ENCODE peak calls at places on chromosomes 16 and 17, in six cellular contexts. G is upper lobe of right lung, N is neural crest cell, W is IMR-90, O is lung, X is Caco-2. B is an unnamed sample.

GRCh38 chr16:30896203-30896889 is at the start of gene CTF1:
- DNase-seq in G (peak), N (peak), X (peak), O (peak), W (peak), B (peak)

GRCh38 chr17:28745052-28745776 is 1.4 kb downstream of the TRAF4 start:
- DNase-seq in X (peak), G (no peak), N (peak), O (no peak), W (peak), B (peak)

GRCh38 chr17:17352836-17353624 is 49.9 kb downstream of the NT5M start:
- DNase-seq in G (peak), O (no peak), X (no peak), W (no peak), N (no peak), B (no peak)

GRCh38 chr17:67891481-67892119 is 66.3 kb downstream of the BPTF start:
- DNase-seq in X (peak), W (peak), N (no peak), O (no peak), G (no peak), B (no peak)

GRCh38 chr16:86834451-86835035 is 256.2 kb downstream of the FOXL1 start:
- DNase-seq in W (peak), G (no peak), N (peak), X (peak), O (no peak), B (no peak)

GRCh38 chr16:12063435-12063834 is 86.9 kb downstream of the SNX29 start:
- DNase-seq in G (peak), X (no peak), O (no peak), N (no peak), W (no peak), B (no peak)

GRCh38 chr17:80986816-80987480 is 4.7 kb upstream of the CHMP6 start:
- DNase-seq in O (no peak), X (no peak), N (no peak), G (peak), W (no peak), B (no peak)

GRCh38 chr16:732936-733335 is 6.0 kb downstream of the HAGHL start:
- DNase-seq in O (no peak), W (peak), X (no peak), N (no peak), G (peak), B (no peak)

GRCh38 chr16:70681382-70682238 is 4.2 kb downstream of the MTSS2 start:
- DNase-seq in G (no peak), N (peak), O (no peak), X (no peak), W (no peak), B (no peak)

GRCh38 chr16:81703177-81704155 is 75.6 kb upstream of the PLCG2 start:
- DNase-seq in X (no peak), G (peak), N (no peak), O (no peak), W (peak), B (no peak)

DNA sequence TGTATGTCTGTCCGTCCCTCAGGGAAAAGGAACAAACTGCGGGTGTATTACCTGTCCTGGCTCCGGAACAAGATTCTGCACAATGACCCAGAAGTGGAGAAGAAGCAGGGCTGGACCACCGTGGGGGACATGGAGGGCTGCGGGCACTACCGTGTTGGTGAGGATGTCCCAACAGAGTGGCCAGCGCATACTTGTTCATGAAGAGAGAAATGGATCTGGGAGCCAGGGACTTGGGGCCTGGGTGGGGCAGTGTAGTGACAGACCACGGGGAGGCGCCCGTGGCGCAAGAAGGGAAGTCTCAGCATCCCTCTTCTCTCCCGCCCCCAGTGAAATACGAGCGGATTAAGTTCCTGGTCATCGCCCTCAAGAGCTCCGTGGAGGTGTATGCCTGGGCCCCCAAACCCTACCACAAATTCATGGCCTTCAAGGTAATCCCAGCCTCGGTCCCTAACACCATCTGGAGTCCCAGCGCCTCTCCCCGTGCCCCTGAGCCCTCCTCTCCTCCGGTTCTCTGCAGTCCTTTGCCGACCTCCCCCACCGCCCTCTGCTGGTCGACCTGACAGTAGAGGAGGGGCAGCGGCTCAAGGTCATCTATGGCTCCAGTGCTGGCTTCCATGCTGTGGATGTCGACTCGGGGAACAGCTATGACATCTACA is 3.5 kb upstream of the C17orf107 start:
- DNase-seq in N (no peak), O (no peak), G (no peak), W (no peak), X (no peak), B (no peak)
- TF ChIP-seq CTCF in N (no peak), O (no peak), G (no peak), W (peak), X (peak), B (peak)

DNA sequence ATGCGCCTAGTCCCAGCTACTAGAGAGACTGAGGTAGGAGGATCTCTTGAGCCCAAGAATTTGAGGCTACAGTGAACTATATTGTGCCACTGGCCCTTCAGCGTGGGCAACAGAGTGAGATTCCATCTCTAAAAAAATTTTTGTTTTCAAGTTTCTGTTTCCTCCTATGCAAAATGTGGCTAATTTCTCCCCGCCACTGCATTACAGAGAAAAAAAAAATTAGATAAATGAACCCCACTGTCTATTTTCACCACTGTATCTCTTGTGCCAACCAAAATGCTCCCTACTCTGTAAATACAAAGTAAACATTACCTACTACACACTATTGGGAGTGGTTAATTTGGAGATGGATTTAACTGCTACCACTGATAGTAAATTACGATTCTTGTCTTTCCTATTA is 2.0 kb downstream of the MARF1 start:
- DNase-seq in W (no peak), O (no peak), X (no peak), G (no peak), N (no peak), B (no peak)
- TF ChIP-seq CTCF in W (no peak), O (no peak), X (no peak), G (no peak), N (no peak), B (no peak)

DNA sequence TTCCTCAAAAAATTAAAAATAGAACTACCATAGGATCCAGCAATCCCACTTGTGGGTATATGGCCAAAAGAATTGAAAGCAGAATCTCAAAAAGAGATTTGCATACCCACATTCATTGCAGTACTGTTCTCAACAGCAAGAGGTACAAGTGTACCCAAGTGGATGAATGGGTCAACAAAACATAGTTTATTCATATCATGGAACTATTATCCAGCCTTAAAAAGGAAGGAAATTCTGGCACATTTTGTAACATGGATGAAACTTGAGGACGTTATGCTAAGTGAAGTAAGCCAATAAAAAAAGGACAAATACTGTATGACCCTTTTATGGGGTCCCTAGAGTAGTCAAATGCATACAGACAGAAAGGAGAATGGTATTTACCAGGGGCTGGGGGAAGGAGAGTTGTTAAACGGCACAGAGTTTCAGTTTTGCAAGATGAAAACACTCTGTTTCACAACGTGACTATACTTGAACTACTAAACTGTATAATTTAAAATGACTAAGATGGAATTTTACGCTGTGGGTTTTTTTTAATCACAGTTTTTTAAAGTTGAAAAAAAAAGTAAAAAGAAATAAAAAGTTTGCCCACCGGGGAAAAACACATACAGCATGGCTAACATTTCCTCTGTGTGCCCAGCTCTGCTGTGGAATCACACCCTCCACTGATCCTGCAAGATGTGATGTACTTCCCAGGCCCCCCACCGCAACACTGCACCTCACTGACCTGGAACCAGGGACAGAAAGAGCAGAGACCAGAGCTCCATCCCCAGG is 6.1 kb downstream of the TVP23A start:
- DNase-seq in G (no peak), X (no peak), W (no peak), O (no peak), N (no peak), B (no peak)
- TF ChIP-seq CTCF in G (no peak), X (no peak), W (no peak), O (no peak), N (no peak), B (no peak)

GRCh38 chr16:85429776-85430522 is 183.2 kb upstream of the GSE1 start:
- DNase-seq in N (no peak), O (no peak), X (peak), G (no peak), W (no peak), B (no peak)
- TF ChIP-seq CTCF in N (no peak), O (no peak), X (no peak), G (no peak), W (no peak), B (no peak)

GRCh38 chr16:56041556-56042140 is 149.6 kb upstream of the GNAO1 start:
- DNase-seq in X (peak), W (no peak), N (no peak), G (no peak), O (no peak), B (peak)
- TF ChIP-seq CTCF in X (peak), W (peak), N (peak), G (peak), O (no peak), B (peak)

DNA sequence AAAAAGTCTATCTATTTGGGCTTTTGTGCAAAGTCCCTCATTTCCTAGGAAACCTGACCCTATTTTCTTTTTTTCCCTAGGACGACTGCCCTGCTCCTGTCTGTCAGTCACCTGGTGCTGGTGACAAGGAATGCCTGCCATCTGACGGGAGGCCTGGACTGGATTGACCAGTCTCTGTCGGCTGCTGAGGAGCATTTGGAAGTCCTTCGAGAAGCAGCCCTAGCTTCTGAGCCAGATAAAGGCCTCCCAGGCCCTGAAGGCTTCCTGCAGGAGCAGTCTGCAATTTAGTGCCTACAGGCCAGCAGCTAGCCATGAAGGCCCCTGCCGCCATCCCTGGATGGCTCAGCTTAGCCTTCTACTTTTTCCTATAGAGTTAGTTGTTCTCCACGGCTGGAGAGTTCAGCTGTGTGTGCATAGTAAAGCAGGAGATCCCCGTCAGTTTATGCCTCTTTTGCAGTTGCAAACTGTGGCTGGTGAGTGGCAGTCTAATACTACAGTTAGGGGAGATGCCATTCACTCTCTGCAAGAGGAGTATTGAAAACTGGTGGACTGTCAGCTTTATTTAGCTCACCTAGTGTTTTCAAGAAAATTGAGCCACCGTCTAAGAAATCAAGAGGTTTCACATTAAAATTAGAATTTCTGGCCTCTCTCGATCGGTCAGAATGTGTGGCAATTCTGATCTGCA is 12.9 kb downstream of the TMEM98 start:
- DNase-seq in W (no peak), X (no peak), G (no peak), O (no peak), N (no peak), B (no peak)
- TF ChIP-seq CTCF in W (no peak), X (no peak), G (no peak), O (no peak), N (no peak), B (no peak)

GRCh38 chr17:41738801-41739112 is 4.3 kb upstream of the HAP1 start:
- DNase-seq in W (no peak), N (no peak), G (no peak), X (no peak), O (no peak), B (no peak)

GRCh38 chr17:41738077-41738800 is 3.8 kb upstream of the HAP1 start:
- DNase-seq in G (peak), N (peak), X (peak), W (peak), O (peak), B (peak)

GRCh38 chr17:41741709-41742108 is 7.3 kb upstream of the HAP1 start:
- DNase-seq in N (no peak), G (no peak), W (no peak), O (no peak), X (no peak), B (no peak)

GRCh38 chr17:41740506-41740905 is 6.1 kb upstream of the HAP1 start:
- DNase-seq in G (no peak), O (no peak), N (no peak), W (no peak), X (no peak), B (no peak)

DNA sequence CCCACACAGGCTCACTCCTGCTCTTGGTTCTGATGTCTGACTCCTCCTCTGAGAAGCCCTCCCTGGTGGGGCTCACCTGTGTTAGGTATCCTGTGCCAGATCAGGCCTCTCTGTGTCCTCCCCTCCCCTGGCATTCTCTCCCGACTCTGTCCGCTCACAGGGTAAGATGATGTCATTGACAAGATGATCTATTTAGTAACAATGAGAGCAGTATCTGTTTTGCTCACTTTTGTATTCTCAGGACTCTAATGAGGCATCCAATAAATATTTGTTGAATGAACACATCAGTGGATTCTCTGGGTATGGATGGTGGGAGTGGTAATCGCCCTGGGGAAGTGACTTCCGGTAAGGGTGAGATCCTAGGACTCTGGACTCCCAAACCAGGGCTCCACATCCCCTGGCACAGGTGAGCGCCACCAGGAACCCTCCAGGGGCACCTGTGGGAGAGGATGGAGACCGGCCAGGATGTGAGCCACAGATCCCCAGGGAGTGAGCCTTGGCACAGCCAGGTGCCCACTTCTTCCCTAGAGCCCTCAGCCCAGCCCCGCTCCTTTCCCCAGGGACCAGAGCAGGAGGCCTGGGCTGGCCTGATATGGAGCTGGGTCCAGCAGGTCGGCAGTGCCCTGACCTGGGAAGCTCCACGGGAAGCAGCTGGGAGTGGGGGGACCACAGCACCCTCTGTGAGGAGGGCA is 5.4 kb upstream of the HAP1 start:
- DNase-seq in O (no peak), W (peak), X (no peak), N (no peak), G (no peak), B (no peak)
- TF ChIP-seq CTCF in O (no peak), W (no peak), X (no peak), N (no peak), G (no peak), B (no peak)

GRCh38 chr17:35973333-35974260 is 7.7 kb downstream of the CCL16 start:
- DNase-seq in O (no peak), G (no peak), N (no peak), X (peak), W (peak), B (peak)

GRCh38 chr17:35972535-35972934 is 8.8 kb downstream of the CCL16 start:
- DNase-seq in N (no peak), G (no peak), W (no peak), O (no peak), X (no peak), B (no peak)

GRCh38 chr17:35972945-35973332 is 8.4 kb downstream of the CCL16 start:
- DNase-seq in W (no peak), X (peak), G (no peak), N (no peak), O (no peak), B (no peak)

GRCh38 chr17:35969558-35970442 is 11.5 kb downstream of the CCL16 start:
- DNase-seq in G (no peak), W (peak), X (peak), O (peak), N (peak), B (peak)

GRCh38 chr17:35972066-35972465 is 9.2 kb downstream of the CCL16 start:
- DNase-seq in W (no peak), G (no peak), N (no peak), O (no peak), X (no peak), B (no peak)
- TF ChIP-seq CTCF in W (no peak), G (no peak), N (no peak), O (no peak), X (no peak), B (no peak)

GRCh38 chr17:58315750-58316149 is 12.8 kb downstream of the TSPOAP1 start:
- DNase-seq in W (no peak), N (no peak), G (no peak), X (no peak), O (no peak), B (no peak)
- TF ChIP-seq CTCF in W (no peak), N (no peak), G (no peak), X (no peak), O (no peak), B (no peak)

B was measured in progenitor cell of endocrine pancreas.